ENCODE peak calls at places on chromosome 20, in seven cellular contexts. V, P, G, A, T, C and D are unnamed samples.
A peak's percentile ranks its signal among the peaks of the same experiment; 100 is the strongest.

GRCh38 chr20:61959301-61959700 is 106.4 kb downstream of the TAF4 start:
- DNase-seq in V (no peak), A (peak; percentile 8), G (peak; percentile 75), T (no peak), C (no peak), P (no peak), D (no peak)

GRCh38 chr20:19317240-19318069 is 105.0 kb downstream of the SLC24A3 start:
- DNase-seq in A (no peak), C (no peak), P (no peak), G (no peak), V (no peak), T (no peak), D (no peak)

GRCh38 chr20:53904261-53904660 is 166.1 kb downstream of the BCAS1 start:
- DNase-seq in G (no peak), V (no peak), A (no peak), P (no peak), T (no peak), C (no peak), D (no peak)

GRCh38 chr20:7858851-7859250 is 81.4 kb downstream of the HAO1 start:
- DNase-seq in G (no peak), C (no peak), T (no peak), V (no peak), A (no peak), P (no peak), D (no peak)

GRCh38 chr20:32181606-32182005 is 25.9 kb downstream of the PLAGL2 start:
- DNase-seq in T (no peak), V (no peak), C (no peak), G (no peak), P (no peak), A (no peak), D (no peak)

GRCh38 chr20:32945710-32946221 is 58.5 kb downstream of the SUN5 start:
- DNase-seq in T (no peak), P (no peak), V (no peak), C (no peak), A (peak; percentile 43), G (no peak), D (no peak)

GRCh38 chr20:48826883-48827771 is 672 bp downstream of the PREX1 start:
- DNase-seq in A (peak; percentile 67), G (no peak), T (peak; percentile 39), P (no peak), V (peak; percentile 46), C (no peak), D (no peak)

GRCh38 chr20:11692567-11692966 is 225.1 kb upstream of the BTBD3 start:
- DNase-seq in P (no peak), A (no peak), V (no peak), C (no peak), G (no peak), T (no peak), D (no peak)

GRCh38 chr20:9241721-9242427 is 173.0 kb downstream of the PLCB4 start:
- DNase-seq in P (no peak), G (no peak), T (no peak), C (no peak), V (no peak), A (no peak), D (no peak)

GRCh38 chr20:51456511-51457280 is 85.8 kb downstream of the NFATC2 start:
- DNase-seq in A (no peak), C (peak; percentile 98), P (peak; percentile 78), G (peak; percentile 97), T (peak; percentile 96), V (peak; percentile 96), D (peak; percentile 33)

GRCh38 chr20:59994697-59995122 is 36.5 kb downstream of the CDH26 start:
- DNase-seq in V (no peak), P (no peak), C (no peak), T (no peak), G (no peak), A (no peak), D (peak; percentile 61)

GRCh38 chr20:59004763-59005522 is 2.1 kb downstream of the CTSZ start:
- DNase-seq in V (no peak), P (no peak), C (peak; percentile 67), T (peak; percentile 80), A (peak; percentile 86), G (no peak), D (no peak)

DNA sequence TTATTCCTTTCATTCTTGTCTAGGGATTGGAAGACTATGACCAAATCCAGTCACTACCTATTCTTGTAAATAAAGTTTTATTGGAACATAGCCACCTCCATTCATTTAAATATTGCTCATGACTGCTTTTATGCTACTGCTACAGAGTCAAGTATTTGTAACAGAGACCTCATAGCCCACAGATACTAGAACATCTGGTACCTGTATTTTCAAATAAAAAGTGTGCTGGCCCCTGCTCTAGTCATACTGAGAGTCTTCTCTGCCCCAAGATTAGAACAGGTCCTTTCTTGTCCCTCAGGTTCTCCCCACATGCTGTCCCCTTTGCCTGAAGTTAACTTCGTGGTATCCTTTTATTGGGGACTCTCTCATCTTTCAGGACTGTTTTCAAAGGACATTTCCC is 422.3 kb downstream of the CBLN4 start:
- DNase-seq in C (no peak), T (no peak), P (no peak), V (no peak), A (no peak), G (no peak), D (no peak)
- H3K4me1 ChIP-seq in C (no peaks in the 10 kb centered on the region), T (no peaks in the 10 kb centered on the region), P (no peaks in the 10 kb centered on the region), V (peaks cover 14% of the 10 kb centered on the region), A (no peaks in the 10 kb centered on the region), G (no peaks in the 10 kb centered on the region), D (no peaks in the 10 kb centered on the region)

GRCh38 chr20:24998121-24998520 is 5.6 kb upstream of the APMAP start:
- DNase-seq in A (no peak), T (peak; percentile 2), C (no peak), G (no peak), P (no peak), V (no peak), D (no peak)

GRCh38 chr20:24999568-24999967 is 7.0 kb upstream of the APMAP start:
- DNase-seq in V (peak; percentile 0), P (no peak), G (no peak), A (no peak), T (peak; percentile 10), C (no peak), D (no peak)

GRCh38 chr20:24996449-24997195 is 4.1 kb upstream of the APMAP start:
- DNase-seq in P (no peak), V (no peak), C (no peak), G (no peak), A (no peak), T (peak; percentile 10), D (no peak)

GRCh38 chr20:25000268-25000801 is 7.8 kb upstream of the APMAP start:
- DNase-seq in G (peak; percentile 61), P (no peak), C (peak; percentile 74), T (peak; percentile 70), V (peak; percentile 20), A (no peak), D (no peak)

DNA sequence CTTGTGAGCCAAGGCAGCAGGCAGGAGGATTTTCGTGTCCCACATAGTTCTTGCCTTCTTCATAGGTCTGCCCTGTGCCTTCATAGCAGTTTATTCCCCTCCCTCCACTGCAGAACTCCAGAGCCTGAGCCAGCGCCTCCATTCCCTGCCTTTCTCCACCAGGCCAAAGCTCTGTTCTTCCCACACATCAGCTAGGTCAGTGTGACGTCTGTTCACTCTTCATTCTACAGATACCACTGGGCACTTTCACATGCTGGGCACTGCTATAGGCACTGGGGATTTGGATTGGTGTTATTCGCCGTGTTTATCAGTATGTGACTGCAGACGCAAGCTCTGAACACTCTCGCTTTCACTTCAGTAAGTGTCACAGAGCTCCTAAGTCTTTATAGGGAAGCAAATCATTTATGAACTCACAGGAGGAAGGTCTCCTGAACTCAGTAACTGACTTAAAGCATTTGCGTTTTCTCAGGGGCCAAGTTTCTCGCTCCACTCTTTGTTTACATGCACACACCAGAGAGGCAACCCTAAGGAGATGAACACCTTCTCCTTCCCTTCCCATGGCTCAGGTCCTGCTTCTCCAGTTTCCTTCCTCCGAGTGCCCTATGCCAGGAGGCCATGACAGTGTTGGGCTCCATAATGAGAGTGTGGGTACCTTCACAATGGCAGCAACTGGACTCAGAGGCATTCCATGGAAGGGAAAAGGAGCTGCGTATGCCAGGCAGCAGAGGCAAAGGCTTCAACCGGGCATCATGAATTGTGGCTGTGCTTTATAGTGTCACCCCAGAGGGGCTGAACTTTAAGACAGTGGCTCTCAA is 6.3 kb upstream of the APMAP start:
- DNase-seq in C (no peak), G (no peak), P (no peak), V (peak; percentile 1), T (peak; percentile 5), A (no peak), D (no peak)
- H3K4me1 ChIP-seq in C (peaks cover 27% of the 10 kb centered on the region), G (peaks cover 8% of the 10 kb centered on the region), P (peaks cover 3% of the 10 kb centered on the region), V (no peaks in the 10 kb centered on the region), T (no peaks in the 10 kb centered on the region), A (peaks cover 4% of the 10 kb centered on the region), D (peaks cover 4% of the 10 kb centered on the region)

DNA sequence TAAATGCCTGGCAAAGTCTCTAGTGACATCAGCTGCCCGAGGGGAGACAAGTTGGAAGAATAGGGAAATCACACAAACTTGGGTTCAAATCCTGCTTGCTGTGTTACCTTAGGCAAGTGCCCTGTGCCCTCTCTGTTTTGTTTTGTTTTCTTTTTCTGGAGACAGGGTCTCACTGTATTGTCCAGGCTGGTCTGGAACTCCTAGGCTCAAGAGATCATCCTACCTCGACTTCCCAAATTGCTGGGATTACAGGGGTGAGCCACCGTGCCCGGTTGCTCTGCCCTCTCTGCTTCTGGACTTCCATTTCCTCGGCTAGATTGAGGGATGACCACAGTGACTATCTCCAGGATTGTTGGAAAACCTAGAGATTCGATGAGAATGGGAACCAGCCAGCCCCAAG is 55.4 kb downstream of the SNAI1 start:
- DNase-seq in P (no peak), T (no peak), A (no peak), V (no peak), C (no peak), G (no peak), D (no peak)
- H3K4me1 ChIP-seq in P (peaks cover 18% of the 10 kb centered on the region), T (no peaks in the 10 kb centered on the region), A (peaks cover 36% of the 10 kb centered on the region), V (peaks cover 15% of the 10 kb centered on the region), C (peaks cover 16% of the 10 kb centered on the region), G (no peaks in the 10 kb centered on the region), D (peaks cover 26% of the 10 kb centered on the region)

DNA sequence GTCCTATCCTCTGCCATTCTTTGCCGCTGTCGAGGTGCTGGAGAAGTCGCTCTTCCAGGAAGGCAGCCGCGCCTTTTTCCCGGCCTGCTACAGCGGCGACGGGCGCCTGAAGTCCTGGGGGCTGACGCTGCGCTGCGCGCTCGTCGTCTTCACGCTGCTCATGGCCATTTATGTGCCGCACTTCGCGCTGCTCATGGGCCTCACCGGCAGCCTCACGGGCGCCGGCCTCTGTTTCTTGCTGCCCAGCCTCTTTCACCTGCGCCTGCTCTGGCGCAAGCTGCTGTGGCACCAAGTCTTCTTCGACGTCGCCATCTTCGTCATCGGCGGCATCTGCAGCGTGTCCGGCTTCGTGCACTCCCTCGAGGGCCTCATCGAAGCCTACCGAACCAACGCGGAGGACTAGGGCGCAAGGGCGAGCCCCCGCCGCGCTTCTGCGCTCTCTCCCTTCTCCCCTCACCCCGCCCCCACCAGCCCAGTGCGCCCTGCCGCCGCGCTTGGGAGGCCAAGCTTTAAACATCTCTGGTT is 4.0 kb downstream of the SLC32A1 start:
- DNase-seq in A (no peak), P (no peak), V (no peak), C (no peak), G (no peak), T (no peak), D (no peak)
- H3K4me1 ChIP-seq in A (peaks cover 17% of the 10 kb centered on the region), P (no peaks in the 10 kb centered on the region), V (no peaks in the 10 kb centered on the region), C (peaks cover 58% of the 10 kb centered on the region), G (peaks cover 1% of the 10 kb centered on the region), T (no peaks in the 10 kb centered on the region), D (peaks cover 41% of the 10 kb centered on the region)

GRCh38 chr20:10632681-10633509 is 40.9 kb downstream of the JAG1 start:
- DNase-seq in G (no peak), P (no peak), A (no peak), T (no peak), C (no peak), V (no peak), D (no peak)
- H3K4me1 ChIP-seq in G (peaks cover 19% of the 10 kb centered on the region), P (peaks cover 32% of the 10 kb centered on the region), A (no peaks in the 10 kb centered on the region), T (no peaks in the 10 kb centered on the region), C (peaks cover 67% of the 10 kb centered on the region), V (peaks cover 1% of the 10 kb centered on the region), D (peaks cover 6% of the 10 kb centered on the region)